ENCODE peak calls at places on chromosomes 7 and 10, in four cellular contexts. B, S, O and Q are unnamed samples.

GRCh38 chr10:33115720-33116119 is 157.7 kb upstream of the ITGB1 start:
- DNase-seq in B (no peak), S (no peak), O (peak), Q (no peak)

GRCh38 chr10:6053816-6054581 is 8.2 kb downstream of the IL2RA start:
- DNase-seq in B (peak), S (peak), O (peak), Q (no peak)

GRCh38 chr10:93115661-93116383 is 42.1 kb downstream of the CYP26A1 start:
- DNase-seq in B (peak), S (peak), O (no peak), Q (no peak)

GRCh38 chr10:76353124-76353851 is 921.9 kb downstream of the LRMDA start:
- DNase-seq in B (no peak), S (no peak), O (no peak), Q (no peak)

GRCh38 chr10:102764340-102765257 is 20.9 kb downstream of the WBP1L start:
- DNase-seq in B (no peak), S (no peak), O (no peak), Q (no peak)

GRCh38 chr7:30665043-30665442 is 17.2 kb downstream of the CRHR2 start:
- DNase-seq in B (no peak), S (no peak), O (no peak), Q (no peak)

GRCh38 chr10:104966563-104967280 is 325.6 kb downstream of the SORCS3 start:
- DNase-seq in B (no peak), S (no peak), O (no peak), Q (no peak)

GRCh38 chr10:5343561-5343960 is 21.2 kb upstream of the UCN3 start:
- DNase-seq in B (no peak), S (no peak), O (no peak), Q (no peak)

GRCh38 chr7:128409435-128410091 is at the start of gene IMPDH1:
- DNase-seq in B (peak), S (peak), O (peak), Q (peak)

GRCh38 chr7:132609906-132610520 is 33.7 kb upstream of the PLXNA4 start:
- DNase-seq in B (no peak), S (no peak), O (no peak), Q (no peak)

GRCh38 chr10:97891497-97892167 is 42.0 kb downstream of the GOLGA7B start:
- DNase-seq in B (no peak), S (no peak), O (peak), Q (no peak)

GRCh38 chr7:118573065-118573464 is 348.6 kb downstream of the ANKRD7 start:
- DNase-seq in B (no peak), S (no peak), O (no peak), Q (no peak)

GRCh38 chr7:29538322-29538874 is 25.2 kb upstream of the PRR15 start:
- DNase-seq in B (no peak), S (no peak), O (no peak), Q (no peak)

GRCh38 chr10:25056726-25057125 is 40.3 kb downstream of the THNSL1 start:
- DNase-seq in B (no peak), S (no peak), O (no peak), Q (no peak)

GRCh38 chr10:95237376-95238170 is 43.5 kb downstream of the ACSM6 start:
- DNase-seq in B (no peak), S (no peak), O (no peak), Q (no peak)

GRCh38 chr10:29652192-29652591 is 17.4 kb upstream of the SVIL start:
- DNase-seq in B (no peak), S (no peak), O (no peak), Q (no peak)

GRCh38 chr7:139153832-139154231 is 44.3 kb upstream of the ZC3HAV1 start:
- DNase-seq in B (no peak), S (no peak), O (no peak), Q (no peak)

GRCh38 chr7:96901822-96902412 is 103.4 kb upstream of the DLX6 start:
- DNase-seq in B (no peak), S (no peak), O (no peak), Q (no peak)

GRCh38 chr7:158135931-158136330 is 451.7 kb downstream of the PTPRN2 start:
- DNase-seq in B (no peak), S (no peak), O (no peak), Q (no peak)

GRCh38 chr7:140674899-140675701 is 2.4 kb downstream of the ADCK2 start:
- DNase-seq in B (no peak), S (no peak), O (no peak), Q (no peak)

GRCh38 chr10:83991986-83992753 is 147.1 kb upstream of the GHITM start:
- DNase-seq in B (no peak), S (no peak), O (no peak), Q (no peak)

GRCh38 chr7:100933735-100934134 is 15.6 kb upstream of the MUC3A start:
- DNase-seq in B (no peak), S (no peak), O (no peak), Q (no peak)

GRCh38 chr10:69261184-69261583 is 17.1 kb upstream of the HK1 start:
- DNase-seq in B (no peak), S (no peak), O (no peak), Q (no peak)

GRCh38 chr10:17850526-17850925 is 41.4 kb downstream of the MRC1 start:
- DNase-seq in B (no peak), S (no peak), O (no peak), Q (no peak)

GRCh38 chr7:144738708-144739314 is 97.0 kb downstream of the TPK1 start:
- DNase-seq in B (no peak), S (no peak), O (no peak), Q (no peak)

GRCh38 chr7:158356454-158356853 is 231.2 kb downstream of the PTPRN2 start:
- DNase-seq in B (no peak), S (no peak), O (no peak), Q (no peak)

GRCh38 chr10:104581884-104582603 is 59.0 kb upstream of the SORCS3 start:
- DNase-seq in B (no peak), S (no peak), O (no peak), Q (no peak)

GRCh38 chr7:104552102-104552501 is 223.7 kb downstream of the LHFPL3 start:
- DNase-seq in B (no peak), S (peak), O (no peak), Q (no peak)

GRCh38 chr7:84249651-84250050 is 55.1 kb upstream of the SEMA3A start:
- DNase-seq in B (no peak), S (no peak), O (no peak), Q (no peak)

GRCh38 chr10:26311383-26311940 is 94.9 kb downstream of the GAD2 start:
- DNase-seq in B (no peak), S (no peak), O (no peak), Q (no peak)

GRCh38 chr7:139697031-139697430 is 80.8 kb downstream of the HIPK2 start:
- DNase-seq in B (no peak), S (no peak), O (no peak), Q (no peak)

GRCh38 chr10:101123085-101123814 is 7.8 kb upstream of the TLX1 start:
- DNase-seq in B (no peak), S (no peak), O (peak), Q (no peak)

GRCh38 chr10:94027197-94027596 is 33.5 kb downstream of the PLCE1 start:
- DNase-seq in B (no peak), S (no peak), O (no peak), Q (no peak)

GRCh38 chr7:71824356-71824755 is 587.8 kb downstream of the CALN1 start:
- DNase-seq in B (no peak), S (no peak), O (no peak), Q (no peak)

GRCh38 chr10:120750167-120750566 is 101.0 kb upstream of the WDR11 start:
- DNase-seq in B (no peak), S (no peak), O (no peak), Q (no peak)

GRCh38 chr10:104577171-104577570 is 63.9 kb upstream of the SORCS3 start:
- DNase-seq in B (no peak), S (no peak), O (no peak), Q (no peak)

GRCh38 chr10:80204193-80204714 is 1.1 kb downstream of the ANXA11 start:
- DNase-seq in B (no peak), S (peak), O (peak), Q (no peak)
- TF ChIP-seq POLR2A in B (no peak), S (no peak), O (peak), Q (no peak)

GRCh38 chr7:8833355-8833754 is 399.9 kb downstream of the NXPH1 start:
- DNase-seq in B (no peak), S (no peak), O (no peak), Q (no peak)
- TF ChIP-seq POLR2A in B (no peak), S (no peak), O (no peak), Q (no peak)

GRCh38 chr7:26346611-26347200 is 55.0 kb downstream of the SNX10 start:
- DNase-seq in B (no peak), S (no peak), O (peak), Q (no peak)
- TF ChIP-seq POLR2A in B (no peak), S (no peak), O (no peak), Q (no peak)

DNA sequence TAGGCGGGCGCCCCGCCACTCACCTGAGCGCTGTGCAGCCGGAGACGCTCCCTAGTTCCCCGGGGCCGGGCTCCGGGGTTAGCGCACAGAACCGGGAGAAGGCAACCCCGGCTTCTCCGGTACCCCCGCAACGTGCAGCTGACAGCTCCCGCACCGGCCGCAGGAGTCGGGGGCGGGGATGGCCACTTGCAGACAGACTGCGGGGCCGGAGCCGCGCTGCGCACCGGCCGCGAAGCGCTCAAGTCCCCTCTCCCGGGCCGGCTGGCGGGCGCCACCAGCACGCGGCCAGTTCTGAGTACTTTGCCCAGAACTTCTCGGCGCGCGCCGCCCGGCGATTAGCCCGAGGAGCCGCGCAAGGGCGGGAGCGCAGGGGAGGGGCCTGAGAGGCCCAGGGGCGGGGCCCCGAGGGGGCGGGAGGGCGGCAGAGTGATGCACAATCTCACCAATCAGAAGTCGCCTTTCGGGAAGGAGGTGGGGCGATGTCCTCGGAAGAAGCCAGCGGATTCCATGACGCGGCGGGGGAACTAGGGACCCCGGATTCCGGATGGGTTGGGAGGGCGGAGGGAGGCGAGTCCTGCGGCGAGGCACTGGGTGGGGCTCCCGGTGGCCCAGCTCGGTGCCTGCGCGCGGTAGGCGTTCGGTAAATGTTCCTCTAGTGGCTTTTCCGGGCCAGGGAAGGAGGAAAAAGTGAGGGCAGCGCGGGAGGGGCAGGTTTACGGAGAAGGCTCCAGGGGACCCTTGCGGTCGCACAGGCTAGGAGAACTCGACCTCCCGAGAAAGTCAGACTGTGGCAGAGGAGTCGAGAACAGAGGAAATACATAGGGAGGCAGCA is at the start of gene OSBPL3:
- DNase-seq in B (peak), S (peak), O (peak), Q (peak)
- TF ChIP-seq POLR2A in B (no peak), S (peak), O (peak), Q (peak)

GRCh38 chr10:89700914-89701237 is 514 bp upstream of the KIF20B start:
- DNase-seq in B (no peak), S (no peak), O (no peak), Q (no peak)

GRCh38 chr10:89697946-89698345 is 3.4 kb upstream of the KIF20B start:
- DNase-seq in B (no peak), S (no peak), O (no peak), Q (no peak)

GRCh38 chr10:89699581-89700064 is 1.8 kb upstream of the KIF20B start:
- DNase-seq in B (no peak), S (no peak), O (no peak), Q (no peak)

GRCh38 chr10:89702121-89702480 is 711 bp downstream of the KIF20B start:
- DNase-seq in B (no peak), S (no peak), O (no peak), Q (no peak)

GRCh38 chr10:89701238-89702120 is at the start of gene KIF20B:
- DNase-seq in B (peak), S (peak), O (peak), Q (peak)
- TF ChIP-seq POLR2A in B (no peak), S (peak), O (peak), Q (peak)

DNA sequence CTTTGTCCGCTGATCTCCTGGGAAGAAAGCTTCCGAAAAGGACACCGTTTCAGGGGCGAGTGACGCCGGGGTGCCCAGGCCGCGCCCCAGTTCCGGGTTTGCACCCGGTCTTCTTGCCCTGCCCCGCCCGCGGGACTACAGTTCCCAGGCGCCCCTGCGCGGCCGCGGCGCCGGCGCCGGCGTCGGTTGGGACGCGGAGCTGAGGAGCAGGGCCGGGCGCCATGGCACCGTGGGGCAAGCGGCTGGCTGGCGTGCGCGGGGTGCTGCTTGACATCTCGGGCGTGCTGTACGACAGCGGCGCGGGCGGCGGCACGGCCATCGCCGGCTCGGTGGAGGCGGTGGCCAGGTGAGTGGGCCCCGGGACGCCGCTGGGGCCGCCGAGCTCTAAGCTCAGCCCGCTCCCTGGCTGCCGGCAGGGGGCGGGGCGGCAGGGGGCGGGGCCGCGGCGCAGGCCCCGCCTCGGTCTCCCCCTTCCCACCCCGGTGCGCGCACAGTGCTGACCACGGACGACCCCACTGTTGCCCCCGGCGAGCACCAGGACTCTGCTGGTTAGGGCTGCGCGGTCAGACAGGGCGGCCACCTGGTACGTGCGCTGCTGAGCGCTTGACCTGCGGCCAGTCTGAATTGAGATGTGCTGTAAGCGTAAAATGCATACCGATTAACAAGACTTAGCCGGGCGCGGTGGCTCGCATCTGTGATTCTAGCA is at the start of gene LHPP:
- DNase-seq in B (peak), S (peak), O (peak), Q (peak)
- TF ChIP-seq POLR2A in B (no peak), S (peak), O (peak), Q (no peak)

GRCh38 chr10:109976657-109977056 is 31.1 kb upstream of the ADD3 start:
- DNase-seq in B (no peak), S (no peak), O (no peak), Q (no peak)

GRCh38 chr10:109978481-109978880 is 29.3 kb upstream of the ADD3 start:
- DNase-seq in B (peak), S (peak), O (no peak), Q (peak)

GRCh38 chr10:109975251-109975650 is 32.5 kb upstream of the ADD3 start:
- DNase-seq in B (no peak), S (no peak), O (no peak), Q (no peak)

GRCh38 chr10:109979215-109979614 is 28.6 kb upstream of the ADD3 start:
- DNase-seq in B (no peak), S (no peak), O (no peak), Q (no peak)

DNA sequence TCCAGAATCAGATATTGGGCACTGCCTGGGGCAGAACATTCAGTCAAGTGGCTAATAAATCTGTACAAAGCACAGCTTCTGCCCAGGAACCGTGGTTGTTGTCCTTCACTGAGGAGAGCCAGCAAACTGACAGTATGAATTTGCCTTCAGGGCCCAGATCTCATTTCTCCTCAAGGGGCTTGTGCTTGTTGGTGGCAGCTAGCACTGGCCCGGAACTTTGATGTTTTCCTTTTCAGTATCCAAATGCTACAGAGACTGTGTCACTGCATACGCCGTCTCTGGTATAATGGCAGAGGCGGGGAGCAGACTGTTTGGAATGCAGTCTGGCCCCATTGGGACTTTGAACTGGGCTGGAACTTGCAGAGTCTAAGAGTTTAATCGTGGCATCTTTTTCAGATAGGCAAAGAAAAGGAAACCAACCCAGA is 30.4 kb upstream of the ADD3 start:
- DNase-seq in B (no peak), S (no peak), O (no peak), Q (no peak)
- TF ChIP-seq POLR2A in B (no peak), S (no peak), O (no peak), Q (no peak)

GRCh38 chr7:44799939-44800338 is 3.5 kb downstream of the PPIA start:
- DNase-seq in B (no peak), S (no peak), O (no peak), Q (no peak)

GRCh38 chr7:44805950-44806349 is 9.5 kb downstream of the PPIA start:
- DNase-seq in B (no peak), S (no peak), O (no peak), Q (no peak)

GRCh38 chr7:44801890-44802289 is 5.4 kb downstream of the PPIA start:
- DNase-seq in B (no peak), S (no peak), O (no peak), Q (no peak)

GRCh38 chr7:44798649-44799275 is 2.3 kb downstream of the PPIA start:
- DNase-seq in B (no peak), S (no peak), O (no peak), Q (no peak)

GRCh38 chr7:44802418-44803025 is 6.0 kb downstream of the PPIA start:
- DNase-seq in B (no peak), S (no peak), O (no peak), Q (no peak)
- TF ChIP-seq POLR2A in B (no peak), S (no peak), O (no peak), Q (no peak)

GRCh38 chr7:106421181-106421762 is 136.5 kb upstream of the NAMPT start:
- DNase-seq in B (peak), S (peak), O (peak), Q (peak)
- TF ChIP-seq POLR2A in B (no peak), S (no peak), O (no peak), Q (no peak)

DNA sequence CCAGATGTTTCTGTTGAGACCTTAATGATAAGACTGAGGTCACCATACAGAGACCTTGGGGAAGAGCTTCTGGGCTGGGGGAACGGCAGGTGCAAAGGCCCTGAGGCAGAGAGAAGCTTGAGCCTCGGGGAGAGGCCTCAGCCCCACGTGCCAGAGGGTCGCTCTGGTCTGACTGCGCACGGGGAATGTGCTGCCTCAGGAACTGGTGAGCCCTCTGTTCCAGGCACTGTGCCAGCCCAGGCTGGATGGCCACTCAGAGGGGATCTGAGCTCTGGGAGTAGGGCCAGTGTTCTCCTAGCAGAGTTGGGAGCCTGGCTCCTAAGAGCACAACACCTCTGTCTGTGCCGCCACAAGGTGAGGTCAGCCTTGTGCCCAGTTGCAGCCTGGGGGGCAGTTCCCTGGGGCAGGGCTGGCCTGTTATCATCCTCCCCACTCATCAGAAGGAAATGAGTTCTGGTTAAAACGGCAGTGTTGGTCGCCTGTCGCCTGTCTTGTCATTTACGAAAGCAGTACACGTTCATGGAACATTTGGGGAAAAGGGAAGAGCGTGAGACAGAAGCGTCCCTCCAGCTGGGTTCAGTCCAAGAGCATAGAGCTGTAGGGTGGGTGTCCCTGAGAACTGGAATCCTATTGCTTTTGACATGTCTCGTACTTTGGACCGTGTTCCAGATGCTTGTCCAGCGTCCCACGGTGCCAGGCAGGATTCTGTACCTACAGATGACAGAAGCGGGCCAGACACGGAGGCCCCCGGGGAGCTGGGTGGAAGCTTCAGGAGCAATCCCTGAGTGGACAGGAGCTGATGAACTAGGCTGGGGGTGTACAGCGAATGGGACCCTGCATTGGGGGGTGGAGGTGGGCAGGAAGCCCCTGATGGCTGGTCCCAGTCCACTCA is 4.3 kb downstream of the TTYH3 start:
- DNase-seq in B (no peak), S (peak), O (peak), Q (no peak)
- TF ChIP-seq POLR2A in B (no peak), S (no peak), O (peak), Q (no peak)